ENCODE peak calls at places on chromosomes 6 and 20, in eight cellular contexts. W is hepatocyte, X is HCT116, S is Karpas-422, Q is OCI-LY7, T is PC-3, J is GM23248, M is GM23338. V is an unnamed sample.

GRCh38 chr6:38567436-38567835 is 72.3 kb downstream of the BTBD9 start:
- DNase-seq in Q (no peak), J (peak; percentile 87), M (no peak), S (no peak), X (peak; percentile 21), T (peak; percentile 84), W (peak; percentile 55), V (peak; percentile 47)

GRCh38 chr6:35011096-35012041 is 122.3 kb downstream of the ANKS1A start:
- DNase-seq in T (no peak), X (no peak), S (no peak), M (no peak), J (no peak), W (no peak), Q (no peak), V (no peak)

GRCh38 chr6:155297669-155298068 is 16.6 kb downstream of the TFB1M start:
- DNase-seq in T (no peak), S (no peak), W (no peak), Q (no peak), J (no peak), M (no peak), X (no peak), V (no peak)

GRCh38 chr20:10540636-10541493 is 105.8 kb downstream of the SLX4IP start:
- DNase-seq in T (peak; percentile 89), W (peak; percentile 60), X (peak; percentile 75), S (no peak), J (peak; percentile 86), Q (no peak), M (no peak), V (no peak)

GRCh38 chr20:13111249-13111911 is 102.6 kb downstream of the SPTLC3 start:
- DNase-seq in W (no peak), J (no peak), T (no peak), S (no peak), Q (no peak), M (no peak), X (no peak), V (no peak)

GRCh38 chr6:161443868-161444267 is 170.0 kb upstream of the AGPAT4 start:
- DNase-seq in M (peak; percentile 84), J (peak; percentile 76), S (peak; percentile 57), X (no peak), Q (no peak), T (no peak), W (no peak), V (no peak)

GRCh38 chr6:49692534-49692933 is 20.8 kb downstream of the CRISP2 start:
- DNase-seq in T (no peak), S (no peak), X (no peak), Q (no peak), W (no peak), M (no peak), J (no peak), V (no peak)

GRCh38 chr6:35050291-35050987 is 90.7 kb downstream of the TCP11 start:
- DNase-seq in J (no peak), W (no peak), T (no peak), M (no peak), X (no peak), Q (no peak), S (no peak), V (no peak)

GRCh38 chr6:35213824-35214756 is at the start of gene SCUBE3:
- DNase-seq in T (peak; percentile 10), J (peak; percentile 71), W (peak; percentile 76), M (peak; percentile 86), Q (no peak), X (no peak), S (no peak), V (no peak)

GRCh38 chr6:34610819-34611477 is 54.8 kb upstream of the SPDEF start:
- DNase-seq in M (no peak), W (peak; percentile 40), S (no peak), X (peak; percentile 64), T (peak; percentile 94), Q (no peak), J (peak; percentile 90), V (peak; percentile 72)

GRCh38 chr20:38870733-38871559 is 55.3 kb upstream of the FAM83D start:
- DNase-seq in S (no peak), T (peak; percentile 89), J (peak; percentile 53), X (peak; percentile 52), M (peak; percentile 42), W (peak; percentile 17), Q (peak; percentile 55), V (peak; percentile 93)

GRCh38 chr20:3686867-3687321 is 5.1 kb upstream of the ADAM33 start:
- DNase-seq in T (peak; percentile 72), J (peak; percentile 97), M (no peak), S (no peak), W (peak; percentile 58), X (no peak), Q (no peak), V (no peak)

GRCh38 chr6:81777586-81778268 is 25.2 kb upstream of the TENT5A start:
- DNase-seq in J (no peak), S (no peak), X (no peak), M (no peak), T (no peak), Q (no peak), W (no peak), V (no peak)

GRCh38 chr20:51178153-51178552 is 155.2 kb upstream of the KCNG1 start:
- DNase-seq in S (no peak), W (no peak), X (no peak), M (no peak), Q (no peak), T (no peak), J (no peak), V (no peak)

GRCh38 chr20:61933951-61934715 is 131.5 kb downstream of the TAF4 start:
- DNase-seq in X (no peak), S (no peak), M (peak; percentile 63), Q (no peak), J (no peak), T (no peak), W (no peak), V (no peak)

GRCh38 chr6:33904050-33904827 is 100.4 kb upstream of the MLN start:
- DNase-seq in S (no peak), M (no peak), T (no peak), J (no peak), W (no peak), Q (no peak), X (no peak), V (no peak)

GRCh38 chr6:113994934-113995342 is 24.0 kb upstream of the HDAC2 start:
- DNase-seq in Q (peak; percentile 40), S (peak; percentile 80), W (peak; percentile 86), X (peak; percentile 88), T (peak; percentile 90), J (peak; percentile 92), M (peak; percentile 81), V (peak; percentile 65)

DNA sequence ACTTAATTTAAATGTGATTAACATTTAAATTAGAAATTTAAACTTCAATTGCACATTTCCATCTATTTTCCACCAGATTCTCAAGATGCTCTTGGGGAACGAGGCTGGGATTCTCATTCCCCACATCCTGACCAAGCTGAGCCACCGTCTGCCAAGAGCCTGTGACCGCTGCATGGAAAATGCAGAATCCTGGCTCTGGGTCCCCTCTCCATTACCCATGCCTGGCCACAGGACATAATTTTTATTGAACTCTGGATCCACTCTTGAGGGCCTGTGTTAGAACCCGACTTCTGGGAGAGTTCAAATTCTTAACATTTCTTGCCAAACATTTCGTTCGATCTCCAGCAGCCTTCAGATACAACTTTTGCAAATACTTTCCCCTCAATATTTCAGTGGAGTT is 201.6 kb upstream of the SNX9 start:
- DNase-seq in J (no peak), S (no peak), Q (no peak), X (no peak), T (no peak), W (no peak), M (no peak), V (no peak)
- H3K9me2 ChIP-seq in J (no peaks in the 10 kb centered on the region), S (no peaks in the 10 kb centered on the region), Q (no peaks in the 10 kb centered on the region), X (no peaks in the 10 kb centered on the region), T (no peaks in the 10 kb centered on the region), W (no peaks in the 10 kb centered on the region), M (peaks cover 4% of the 10 kb centered on the region), V (no peaks in the 10 kb centered on the region)

GRCh38 chr20:49290608-49291191 is 12.8 kb upstream of the ZNFX1 start:
- DNase-seq in J (no peak), Q (peak; percentile 9), M (peak; percentile 22), S (peak; percentile 51), W (no peak), X (no peak), T (no peak), V (no peak)

GRCh38 chr20:49291200-49291599 is 13.3 kb upstream of the ZNFX1 start:
- DNase-seq in J (no peak), W (no peak), S (peak; percentile 57), T (no peak), M (no peak), Q (no peak), X (no peak), V (no peak)

GRCh38 chr20:49288784-49289696 is 11.2 kb upstream of the ZNFX1 start:
- DNase-seq in M (peak; percentile 36), J (no peak), T (peak; percentile 87), S (no peak), Q (no peak), X (no peak), W (peak; percentile 48), V (peak; percentile 80)

GRCh38 chr20:49292010-49292409 is 14.2 kb upstream of the ZNFX1 start:
- DNase-seq in W (no peak), T (no peak), Q (no peak), X (no peak), S (no peak), M (no peak), J (no peak), V (no peak)

GRCh38 chr20:49293122-49293521 is 15.3 kb upstream of the ZNFX1 start:
- DNase-seq in W (no peak), T (no peak), Q (no peak), S (no peak), M (no peak), X (no peak), J (no peak), V (no peak)
- H3K27ac ChIP-seq in W (no peak overlapping the region), T (no peak overlapping the region), Q (no peak overlapping the region), S (no peak overlapping the region), M (peak overlapping the region; percentile 93), X (no peak overlapping the region), J (no peak overlapping the region), V (no peak overlapping the region)

DNA sequence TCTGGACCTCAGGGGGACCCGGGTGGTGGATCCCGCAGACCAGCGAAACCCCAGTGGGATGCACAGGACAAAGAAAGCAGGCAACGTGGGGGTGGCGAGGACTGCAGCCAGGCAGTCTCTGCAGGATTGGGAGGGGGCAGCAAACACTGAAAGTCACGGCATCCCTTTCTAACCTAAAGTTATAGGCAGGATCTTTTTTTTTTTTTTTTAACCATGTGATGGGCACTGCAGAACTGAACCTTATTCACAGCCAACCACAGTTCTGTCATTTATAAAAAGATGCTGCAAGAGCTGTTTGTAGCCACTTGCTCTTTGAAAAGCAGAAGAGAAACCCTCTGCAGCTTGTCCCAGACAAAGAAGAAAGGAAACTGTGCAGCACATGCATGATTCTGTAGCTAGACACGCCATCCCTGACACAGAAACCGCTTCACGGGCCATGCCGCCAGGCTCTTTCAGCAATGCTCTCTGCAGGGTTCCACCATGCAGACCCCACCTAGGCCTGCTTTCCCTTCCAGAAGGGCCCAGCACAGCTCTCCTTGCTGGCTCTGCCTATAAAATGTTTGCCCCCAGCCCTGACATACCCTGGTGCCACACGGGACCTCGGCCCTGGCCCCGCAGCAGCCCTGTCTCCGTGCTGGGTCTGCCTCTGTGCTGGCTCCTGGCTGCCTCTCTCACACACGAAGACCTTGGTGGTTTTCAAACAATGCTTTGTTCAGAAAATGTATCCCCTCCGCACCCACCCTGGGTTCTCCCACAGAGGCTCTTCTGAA is 70.8 kb downstream of the PYGB start:
- DNase-seq in W (no peak), Q (peak; percentile 93), X (no peak), T (no peak), J (no peak), S (peak; percentile 93), M (no peak), V (no peak)
- H3K9me2 ChIP-seq in W (no peaks in the 10 kb centered on the region), Q (no peaks in the 10 kb centered on the region), X (no peaks in the 10 kb centered on the region), T (no peaks in the 10 kb centered on the region), J (no peaks in the 10 kb centered on the region), S (no peaks in the 10 kb centered on the region), M (no peaks in the 10 kb centered on the region), V (no peaks in the 10 kb centered on the region)

GRCh38 chr6:125584468-125584939 is 164.9 kb upstream of the HEY2 start:
- DNase-seq in T (peak; percentile 69), S (no peak), X (no peak), Q (no peak), J (no peak), M (peak; percentile 77), W (peak; percentile 66), V (peak; percentile 41)
- H3K27ac ChIP-seq in T (no peak overlapping the region), S (no peak overlapping the region), X (no peak overlapping the region), Q (no peak overlapping the region), J (no peak overlapping the region), M (no peak overlapping the region), W (peak overlapping the region; percentile 47), V (no peak overlapping the region)

V was measured in PC-9.